ENCODE peak calls at places on chromosomes 2 and 18, in seven cellular contexts. Q is GM23248, Z is PC-3, A is GM23338, S is MM.1S, O is HCT116, V is hepatocyte. U is an unnamed sample.

GRCh38 chr2:2825516-2826208 is 494.6 kb upstream of the MYT1L start:
- DNase-seq in Q (no peak), Z (no peak), A (no peak), S (no peak), O (no peak), V (no peak), U (no peak)

GRCh38 chr2:222423186-222423585 is 1.2 kb upstream of the SGPP2 start:
- DNase-seq in Q (no peak), Z (no peak), A (no peak), S (no peak), O (no peak), V (no peak), U (peak)

GRCh38 chr2:160256511-160256910 is 56.4 kb upstream of the ITGB6 start:
- DNase-seq in Q (no peak), Z (no peak), A (no peak), S (no peak), O (no peak), V (no peak), U (no peak)

GRCh38 chr18:73674466-73674865 is 473.2 kb downstream of the FBXO15 start:
- DNase-seq in Q (no peak), Z (no peak), A (no peak), S (no peak), O (no peak), V (no peak), U (no peak)

GRCh38 chr2:136070913-136071312 is 47.0 kb downstream of the CXCR4 start:
- DNase-seq in Q (no peak), Z (no peak), A (no peak), S (peak), O (no peak), V (no peak), U (no peak)

GRCh38 chr2:219459460-219460311 is 25.0 kb downstream of the SPEG start:
- DNase-seq in Q (peak), Z (peak), A (peak), S (no peak), O (no peak), V (peak), U (peak)

GRCh38 chr2:95356821-95357700 is 45.4 kb upstream of the FAHD2A start:
- DNase-seq in Q (no peak), Z (no peak), A (no peak), S (no peak), O (no peak), V (no peak), U (no peak)

GRCh38 chr2:206958236-206958635 is 18.9 kb downstream of the CPO start:
- DNase-seq in Q (no peak), Z (no peak), A (no peak), S (no peak), O (no peak), V (no peak), U (no peak)

GRCh38 chr2:136770384-136770783 is 5.0 kb downstream of the THSD7B start:
- DNase-seq in Q (no peak), Z (no peak), A (peak), S (no peak), O (no peak), V (no peak), U (no peak)

GRCh38 chr18:39380186-39380714 is 1814.7 kb upstream of the CELF4 start:
- DNase-seq in Q (no peak), Z (no peak), A (peak), S (no peak), O (no peak), V (no peak), U (peak)

GRCh38 chr2:27202829-27203228 is 9.0 kb upstream of the ATRAID start:
- DNase-seq in Q (peak), Z (no peak), A (no peak), S (no peak), O (no peak), V (no peak), U (no peak)

GRCh38 chr2:20543579-20543887 is 96.7 kb downstream of the RHOB start:
- DNase-seq in Q (no peak), Z (no peak), A (no peak), S (no peak), O (no peak), V (no peak), U (no peak)

GRCh38 chr2:240454031-240454901 is 18.8 kb downstream of the GPC1 start:
- DNase-seq in Q (no peak), Z (no peak), A (no peak), S (no peak), O (no peak), V (no peak), U (peak)
- TF ChIP-seq EZH2 in Q (no peak), Z (no peak), A (no peak), S (no peak), O (no peak), V (peak), U (peak)

DNA sequence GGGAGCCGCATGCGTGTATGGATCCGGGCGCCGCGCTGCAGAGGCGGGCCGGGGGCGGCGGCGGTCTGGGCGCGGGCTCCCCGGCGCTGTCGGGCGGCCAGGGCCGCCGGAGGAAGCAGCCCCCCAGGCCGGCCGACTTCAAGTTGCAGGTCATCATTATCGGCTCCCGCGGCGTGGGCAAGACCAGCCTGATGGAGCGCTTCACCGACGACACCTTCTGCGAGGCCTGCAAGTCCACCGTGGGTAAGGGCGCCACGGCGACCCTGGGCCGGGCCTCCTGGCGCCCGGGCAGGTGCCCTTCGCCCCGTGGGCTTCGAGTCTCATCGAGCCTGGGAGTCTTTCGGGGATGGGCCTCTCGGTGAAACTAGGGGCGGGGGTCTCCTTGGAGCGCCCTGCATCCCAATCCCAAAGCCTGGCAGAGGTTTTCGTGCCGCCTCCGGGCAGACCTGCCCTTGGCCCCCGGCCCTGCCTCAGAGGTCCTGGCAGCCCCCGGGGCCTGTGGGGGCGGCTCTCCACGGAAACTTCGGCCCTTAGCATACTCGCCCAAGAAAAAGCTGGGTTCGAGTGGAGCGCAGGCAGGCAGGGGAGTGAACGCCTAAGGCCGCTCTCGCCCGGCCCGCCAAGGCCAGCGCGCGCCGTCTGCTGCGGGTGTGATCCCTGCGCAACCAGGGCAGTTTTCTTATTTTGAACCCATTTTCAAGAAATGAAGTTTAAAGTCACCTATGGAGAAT is 639 bp downstream of the RAB12 start:
- DNase-seq in Q (peak), Z (no peak), A (no peak), S (peak), O (no peak), V (peak), U (peak)
- TF ChIP-seq EZH2phosphoT487 in Q (no peak), Z (no peak), A (no peak), S (no peak), O (no peak), V (no peak), U (no peak)

GRCh38 chr18:22783662-22784076 is 149.5 kb upstream of the RBBP8 start:
- DNase-seq in Q (no peak), Z (no peak), A (peak), S (no peak), O (no peak), V (peak), U (peak)
- H2AFZ ChIP-seq in Q (no peak), Z (no peak), A (peak), S (no peak), O (no peak), V (no peak), U (peak)

GRCh38 chr2:68258854-68259253 is 6.5 kb upstream of the PPP3R1 start:
- DNase-seq in Q (peak), Z (no peak), A (no peak), S (no peak), O (no peak), V (no peak), U (no peak)

GRCh38 chr2:68266655-68267054 is 14.3 kb upstream of the PPP3R1 start:
- DNase-seq in Q (no peak), Z (no peak), A (no peak), S (no peak), O (no peak), V (no peak), U (no peak)

DNA sequence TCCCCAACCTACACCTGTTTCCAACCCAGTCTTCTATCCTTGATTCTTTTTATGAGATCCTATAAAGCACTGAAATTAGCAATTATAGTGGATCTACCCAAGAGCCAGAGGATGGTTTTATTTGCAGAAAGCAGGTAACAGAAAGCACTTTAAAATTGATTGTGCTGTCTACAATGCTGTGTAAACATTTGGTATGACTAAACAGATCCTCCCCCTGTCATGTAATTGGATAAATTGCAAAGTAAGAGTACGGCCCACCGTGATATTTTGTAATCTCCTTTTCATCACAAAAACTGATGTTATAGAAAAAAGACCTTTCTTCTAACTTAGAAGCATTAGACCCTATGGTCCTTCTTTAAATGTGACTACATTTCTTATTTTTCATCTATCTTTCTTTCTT is 11.3 kb upstream of the PPP3R1 start:
- DNase-seq in Q (no peak), Z (no peak), A (no peak), S (no peak), O (no peak), V (no peak), U (no peak)
- TF ChIP-seq EZH2 in Q (no peak), Z (no peak), A (no peak), S (no peak), O (no peak), V (no peak), U (no peak)

GRCh38 chr18:58993260-58993659 is 128.6 kb downstream of the ZNF532 start:
- DNase-seq in Q (peak), Z (peak), A (no peak), S (no peak), O (no peak), V (no peak), U (no peak)
- TF ChIP-seq EZH2phosphoT487 in Q (no peak), Z (no peak), A (no peak), S (no peak), O (no peak), V (no peak), U (no peak)

GRCh38 chr18:46509530-46509929 is 147.5 kb downstream of the LOXHD1 start:
- DNase-seq in Q (no peak), Z (no peak), A (no peak), S (no peak), O (no peak), V (no peak), U (no peak)
- H2AFZ ChIP-seq in Q (no peak), Z (no peak), A (no peak), S (no peak), O (no peak), V (no peak), U (no peak)

DNA sequence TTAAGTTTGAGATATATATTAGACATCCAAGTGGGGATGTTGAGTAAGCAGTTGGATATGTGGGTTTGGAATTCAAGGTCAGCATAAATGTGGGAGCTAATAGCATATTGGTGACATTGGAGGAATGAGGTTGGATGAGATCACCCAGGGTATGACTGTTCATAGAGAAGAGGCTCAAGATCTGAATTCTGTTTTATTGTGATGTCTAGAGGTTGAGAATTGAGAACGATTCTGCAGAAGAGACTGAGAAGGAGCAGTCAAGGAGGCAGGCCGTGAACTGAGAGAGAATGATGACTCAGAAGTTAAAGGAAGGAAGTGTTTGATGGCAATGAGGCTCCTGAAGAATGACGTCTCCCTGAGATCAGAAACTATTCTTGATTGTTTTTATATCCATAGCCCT is 5.9 kb downstream of the SERPINB11 start:
- DNase-seq in Q (peak), Z (peak), A (no peak), S (no peak), O (no peak), V (no peak), U (no peak)
- TF ChIP-seq EZH2 in Q (no peak), Z (no peak), A (no peak), S (no peak), O (no peak), V (no peak), U (no peak)

U was measured in neural progenitor cell.